ENCODE peak calls at places on chromosome 15, in nine cellular contexts. One of them, this sample, is unnamed. For H3K4me1, the result is how much of the 10 kb centered on the place peaks cover.

GRCh38 chr15:31435891-31436628 is 109.4 kb downstream of the KLF13 start:
- DNase-seq in A549: no peak
- DNase-seq in CD4-positive, CD25-positive, alpha-beta regulatory T cell: no peak
- DNase-seq in OCI-LY7: peak
- DNase-seq in fibroblast of lung: no peak
- DNase-seq in heart left ventricle: peak
- DNase-seq in CD8-positive, alpha-beta T cell: peak
- DNase-seq in right cardiac atrium: no peak
- DNase-seq in esophagus muscularis mucosa: no peak
- DNase-seq in this sample: peak

GRCh38 chr15:88342666-88343065 is 86.1 kb upstream of the NTRK3 start:
- DNase-seq in A549: no peak
- DNase-seq in CD4-positive, CD25-positive, alpha-beta regulatory T cell: no peak
- DNase-seq in OCI-LY7: no peak
- DNase-seq in fibroblast of lung: peak
- DNase-seq in heart left ventricle: no peak
- DNase-seq in CD8-positive, alpha-beta T cell: no peak
- DNase-seq in right cardiac atrium: no peak
- DNase-seq in esophagus muscularis mucosa: no peak
- DNase-seq in this sample: no peak

GRCh38 chr15:31408724-31409123 is 82.1 kb downstream of the KLF13 start:
- DNase-seq in A549: no peak
- DNase-seq in CD4-positive, CD25-positive, alpha-beta regulatory T cell: no peak
- DNase-seq in OCI-LY7: no peak
- DNase-seq in fibroblast of lung: no peak
- DNase-seq in heart left ventricle: no peak
- DNase-seq in CD8-positive, alpha-beta T cell: no peak
- DNase-seq in right cardiac atrium: no peak
- DNase-seq in esophagus muscularis mucosa: no peak
- DNase-seq in this sample: no peak

GRCh38 chr15:57496594-57496945 is 95.1 kb upstream of the MYZAP start:
- DNase-seq in A549: no peak
- DNase-seq in CD4-positive, CD25-positive, alpha-beta regulatory T cell: no peak
- DNase-seq in OCI-LY7: no peak
- DNase-seq in fibroblast of lung: no peak
- DNase-seq in heart left ventricle: no peak
- DNase-seq in CD8-positive, alpha-beta T cell: no peak
- DNase-seq in right cardiac atrium: no peak
- DNase-seq in esophagus muscularis mucosa: no peak
- DNase-seq in this sample: no peak

GRCh38 chr15:34264070-34264469 is 39.3 kb downstream of the EMC4 start:
- DNase-seq in A549: no peak
- DNase-seq in CD4-positive, CD25-positive, alpha-beta regulatory T cell: no peak
- DNase-seq in OCI-LY7: no peak
- DNase-seq in fibroblast of lung: no peak
- DNase-seq in heart left ventricle: no peak
- DNase-seq in CD8-positive, alpha-beta T cell: no peak
- DNase-seq in right cardiac atrium: no peak
- DNase-seq in esophagus muscularis mucosa: no peak
- DNase-seq in this sample: no peak

GRCh38 chr15:95429345-95429744 is 901.2 kb upstream of the NR2F2 start:
- DNase-seq in A549: no peak
- DNase-seq in CD4-positive, CD25-positive, alpha-beta regulatory T cell: no peak
- DNase-seq in OCI-LY7: no peak
- DNase-seq in fibroblast of lung: no peak
- DNase-seq in heart left ventricle: no peak
- DNase-seq in CD8-positive, alpha-beta T cell: no peak
- DNase-seq in right cardiac atrium: no peak
- DNase-seq in esophagus muscularis mucosa: no peak
- DNase-seq in this sample: no peak

GRCh38 chr15:58118272-58118671 is 19.9 kb upstream of the AQP9 start:
- DNase-seq in A549: no peak
- DNase-seq in CD4-positive, CD25-positive, alpha-beta regulatory T cell: no peak
- DNase-seq in OCI-LY7: no peak
- DNase-seq in fibroblast of lung: no peak
- DNase-seq in heart left ventricle: no peak
- DNase-seq in CD8-positive, alpha-beta T cell: no peak
- DNase-seq in right cardiac atrium: no peak
- DNase-seq in esophagus muscularis mucosa: no peak
- DNase-seq in this sample: no peak

GRCh38 chr15:68401496-68402431 is 30.2 kb downstream of the ITGA11 start:
- DNase-seq in A549: no peak
- DNase-seq in CD4-positive, CD25-positive, alpha-beta regulatory T cell: no peak
- DNase-seq in OCI-LY7: no peak
- DNase-seq in fibroblast of lung: no peak
- DNase-seq in heart left ventricle: no peak
- DNase-seq in CD8-positive, alpha-beta T cell: no peak
- DNase-seq in right cardiac atrium: no peak
- DNase-seq in esophagus muscularis mucosa: peak
- DNase-seq in this sample: no peak

GRCh38 chr15:62983956-62984355 is 58.6 kb upstream of the TPM1 start:
- DNase-seq in A549: no peak
- DNase-seq in CD4-positive, CD25-positive, alpha-beta regulatory T cell: no peak
- DNase-seq in OCI-LY7: no peak
- DNase-seq in fibroblast of lung: no peak
- DNase-seq in heart left ventricle: no peak
- DNase-seq in CD8-positive, alpha-beta T cell: no peak
- DNase-seq in right cardiac atrium: no peak
- DNase-seq in esophagus muscularis mucosa: no peak
- DNase-seq in this sample: no peak

GRCh38 chr15:30770759-30771158 is 133.0 kb upstream of the FAN1 start:
- DNase-seq in A549: no peak
- DNase-seq in CD4-positive, CD25-positive, alpha-beta regulatory T cell: no peak
- DNase-seq in OCI-LY7: no peak
- DNase-seq in fibroblast of lung: no peak
- DNase-seq in heart left ventricle: no peak
- DNase-seq in CD8-positive, alpha-beta T cell: no peak
- DNase-seq in right cardiac atrium: no peak
- DNase-seq in esophagus muscularis mucosa: no peak
- DNase-seq in this sample: no peak

DNA sequence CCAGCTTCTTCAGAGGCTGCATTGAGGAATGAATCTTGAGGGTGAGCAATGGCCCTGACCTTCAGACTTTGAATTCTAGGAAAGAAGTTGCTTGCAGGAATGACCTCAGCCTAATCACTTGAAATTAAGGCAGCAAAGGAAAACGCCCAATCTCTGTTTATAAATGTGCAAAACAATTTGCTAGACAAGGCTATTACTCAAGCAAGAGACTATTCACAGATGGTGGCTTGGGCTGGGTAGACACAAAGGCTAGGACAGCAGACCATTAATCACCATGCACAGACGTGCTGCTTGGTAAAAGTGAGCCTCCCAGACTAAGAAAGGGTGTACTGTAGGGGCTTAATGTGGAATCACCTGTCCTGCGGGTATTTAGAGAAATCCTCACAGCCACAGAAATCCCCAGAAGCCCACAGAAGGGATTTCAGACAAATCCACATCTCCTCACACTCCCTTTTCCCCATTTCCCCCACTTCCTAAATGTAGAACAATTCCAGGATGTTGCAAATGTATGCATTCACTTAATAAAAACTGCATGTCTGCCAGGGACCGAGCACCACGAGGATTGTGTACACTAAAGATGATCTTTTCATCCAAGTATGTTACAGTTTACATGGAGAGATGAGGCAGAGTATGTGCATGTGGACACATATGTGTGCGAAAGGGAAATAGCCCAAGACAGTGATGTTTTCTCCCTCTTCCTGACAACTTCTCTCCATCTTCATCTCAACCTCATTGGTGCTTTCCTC is 259.5 kb downstream of the THSD4 start:
- DNase-seq in A549: no peak
- DNase-seq in CD4-positive, CD25-positive, alpha-beta regulatory T cell: no peak
- DNase-seq in OCI-LY7: no peak
- DNase-seq in fibroblast of lung: peak
- DNase-seq in heart left ventricle: no peak
- DNase-seq in CD8-positive, alpha-beta T cell: no peak
- DNase-seq in right cardiac atrium: no peak
- DNase-seq in esophagus muscularis mucosa: no peak
- DNase-seq in this sample: no peak
- H3K4me1 ChIP-seq in A549: under half
- H3K4me1 ChIP-seq in CD4-positive, CD25-positive, alpha-beta regulatory T cell: under half
- H3K4me1 ChIP-seq in OCI-LY7: under half
- H3K4me1 ChIP-seq in fibroblast of lung: under half
- H3K4me1 ChIP-seq in heart left ventricle: under half
- H3K4me1 ChIP-seq in CD8-positive, alpha-beta T cell: under half
- H3K4me1 ChIP-seq in right cardiac atrium: under half
- H3K4me1 ChIP-seq in esophagus muscularis mucosa: under half
- H3K4me1 ChIP-seq in this sample: under half

DNA sequence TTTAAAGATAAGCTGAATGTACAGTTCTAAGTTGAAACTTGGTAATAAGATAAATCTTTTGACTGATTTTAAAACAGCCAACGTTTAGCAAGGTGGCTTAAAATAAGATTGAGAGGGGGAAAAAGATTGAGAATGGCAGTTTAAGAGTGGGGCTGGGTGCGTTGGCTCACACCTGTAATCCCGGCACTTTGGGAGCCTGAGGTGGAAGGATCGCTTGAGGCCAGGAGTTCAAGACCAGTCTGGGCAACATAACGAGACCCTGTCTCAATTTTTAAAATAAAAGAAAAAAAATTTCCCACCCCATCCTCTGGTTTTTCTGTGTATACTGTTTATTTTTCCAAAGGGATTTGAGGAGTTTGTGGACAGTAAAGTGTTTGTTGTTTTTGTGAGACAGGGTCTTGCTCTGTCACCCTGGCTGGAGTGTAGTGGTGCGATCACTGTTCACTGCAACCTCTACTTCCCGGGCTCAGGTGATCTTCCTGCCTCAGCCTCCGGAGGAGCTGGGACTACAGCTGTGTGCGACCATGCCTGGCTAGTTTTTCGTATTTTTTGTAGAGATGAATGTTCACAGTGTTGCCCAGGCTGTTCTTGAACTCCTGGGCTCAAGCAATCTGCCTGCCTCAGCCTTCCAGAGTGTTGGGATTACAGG is 3.0 kb downstream of the MAPK6 start:
- DNase-seq in A549: no peak
- DNase-seq in CD4-positive, CD25-positive, alpha-beta regulatory T cell: no peak
- DNase-seq in OCI-LY7: peak
- DNase-seq in fibroblast of lung: no peak
- DNase-seq in heart left ventricle: no peak
- DNase-seq in CD8-positive, alpha-beta T cell: no peak
- DNase-seq in right cardiac atrium: no peak
- DNase-seq in esophagus muscularis mucosa: no peak
- DNase-seq in this sample: no peak
- H3K27ac ChIP-seq in A549: peak
- H3K27ac ChIP-seq in CD4-positive, CD25-positive, alpha-beta regulatory T cell: peak
- H3K27ac ChIP-seq in OCI-LY7: peak
- H3K27ac ChIP-seq in fibroblast of lung: peak
- H3K27ac ChIP-seq in heart left ventricle: peak
- H3K27ac ChIP-seq in CD8-positive, alpha-beta T cell: no peak
- H3K27ac ChIP-seq in right cardiac atrium: peak
- H3K27ac ChIP-seq in esophagus muscularis mucosa: peak
- H3K27ac ChIP-seq in this sample: peak

DNA sequence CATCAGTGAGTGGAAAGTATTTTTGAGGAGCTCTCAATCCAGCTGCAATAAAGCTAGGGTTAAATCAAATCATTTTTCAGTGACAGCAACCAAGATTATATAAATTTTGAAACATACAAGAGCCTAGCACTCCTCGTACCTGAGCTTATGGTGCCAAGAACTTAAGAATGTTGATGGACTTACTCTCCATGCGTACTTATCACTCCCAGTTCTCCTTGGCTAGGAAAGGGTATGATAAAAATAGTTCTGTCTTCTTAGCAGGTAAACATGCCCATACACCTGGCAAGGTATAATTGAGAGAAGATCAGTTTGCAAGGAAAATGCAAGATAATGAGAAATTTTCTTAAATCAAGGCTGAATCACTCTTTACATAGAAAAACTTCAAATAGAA is 64.5 kb upstream of the SEMA6D start:
- DNase-seq in A549: no peak
- DNase-seq in CD4-positive, CD25-positive, alpha-beta regulatory T cell: no peak
- DNase-seq in OCI-LY7: no peak
- DNase-seq in fibroblast of lung: no peak
- DNase-seq in heart left ventricle: no peak
- DNase-seq in CD8-positive, alpha-beta T cell: no peak
- DNase-seq in right cardiac atrium: no peak
- DNase-seq in esophagus muscularis mucosa: no peak
- DNase-seq in this sample: no peak
- H3K4me1 ChIP-seq in A549: under half
- H3K4me1 ChIP-seq in CD4-positive, CD25-positive, alpha-beta regulatory T cell: under half
- H3K4me1 ChIP-seq in OCI-LY7: under half
- H3K4me1 ChIP-seq in fibroblast of lung: under half
- H3K4me1 ChIP-seq in heart left ventricle: under half
- H3K4me1 ChIP-seq in CD8-positive, alpha-beta T cell: under half
- H3K4me1 ChIP-seq in right cardiac atrium: under half
- H3K4me1 ChIP-seq in esophagus muscularis mucosa: under half
- H3K4me1 ChIP-seq in this sample: under half

GRCh38 chr15:67146214-67146613 is 80.8 kb downstream of the SMAD3 start:
- DNase-seq in A549: no peak
- DNase-seq in CD4-positive, CD25-positive, alpha-beta regulatory T cell: no peak
- DNase-seq in OCI-LY7: no peak
- DNase-seq in fibroblast of lung: peak
- DNase-seq in heart left ventricle: peak
- DNase-seq in CD8-positive, alpha-beta T cell: no peak
- DNase-seq in right cardiac atrium: peak
- DNase-seq in esophagus muscularis mucosa: no peak
- DNase-seq in this sample: no peak

GRCh38 chr15:67145710-67146109 is 80.3 kb downstream of the SMAD3 start:
- DNase-seq in A549: no peak
- DNase-seq in CD4-positive, CD25-positive, alpha-beta regulatory T cell: no peak
- DNase-seq in OCI-LY7: no peak
- DNase-seq in fibroblast of lung: no peak
- DNase-seq in heart left ventricle: no peak
- DNase-seq in CD8-positive, alpha-beta T cell: no peak
- DNase-seq in right cardiac atrium: no peak
- DNase-seq in esophagus muscularis mucosa: no peak
- DNase-seq in this sample: no peak

GRCh38 chr15:67148196-67148701 is 82.8 kb downstream of the SMAD3 start:
- DNase-seq in A549: no peak
- DNase-seq in CD4-positive, CD25-positive, alpha-beta regulatory T cell: peak
- DNase-seq in OCI-LY7: peak
- DNase-seq in fibroblast of lung: peak
- DNase-seq in heart left ventricle: no peak
- DNase-seq in CD8-positive, alpha-beta T cell: no peak
- DNase-seq in right cardiac atrium: no peak
- DNase-seq in esophagus muscularis mucosa: no peak
- DNase-seq in this sample: no peak

GRCh38 chr15:67147410-67147949 is 82.1 kb downstream of the SMAD3 start:
- DNase-seq in A549: no peak
- DNase-seq in CD4-positive, CD25-positive, alpha-beta regulatory T cell: no peak
- DNase-seq in OCI-LY7: no peak
- DNase-seq in fibroblast of lung: no peak
- DNase-seq in heart left ventricle: no peak
- DNase-seq in CD8-positive, alpha-beta T cell: no peak
- DNase-seq in right cardiac atrium: no peak
- DNase-seq in esophagus muscularis mucosa: no peak
- DNase-seq in this sample: no peak

DNA sequence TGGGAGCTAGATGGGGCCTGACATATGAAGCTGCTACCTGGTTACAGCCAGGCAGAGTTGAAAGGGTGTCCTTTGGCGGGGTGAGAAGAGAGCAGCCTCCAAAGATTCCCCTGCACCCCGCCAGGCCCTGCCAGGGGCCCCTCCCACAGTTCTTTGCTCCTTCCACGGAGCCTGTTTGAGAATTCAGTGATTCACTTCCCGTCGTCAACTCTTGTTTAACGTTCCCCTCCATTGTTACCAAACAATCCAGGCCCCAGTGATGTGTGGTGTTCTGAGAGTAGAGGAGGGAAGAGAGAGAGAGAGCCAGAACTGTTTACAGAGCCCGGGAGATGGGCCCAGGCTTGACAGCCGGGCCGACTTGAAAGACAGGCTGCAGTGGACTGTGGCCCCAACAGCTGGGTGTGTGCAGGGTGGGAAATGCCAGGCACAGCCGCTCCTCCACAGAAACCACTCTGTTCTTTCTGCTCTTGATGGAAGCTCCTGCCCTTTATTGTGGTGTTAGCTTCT is 81.5 kb downstream of the SMAD3 start:
- DNase-seq in A549: peak
- DNase-seq in CD4-positive, CD25-positive, alpha-beta regulatory T cell: no peak
- DNase-seq in OCI-LY7: no peak
- DNase-seq in fibroblast of lung: peak
- DNase-seq in heart left ventricle: no peak
- DNase-seq in CD8-positive, alpha-beta T cell: no peak
- DNase-seq in right cardiac atrium: peak
- DNase-seq in esophagus muscularis mucosa: no peak
- DNase-seq in this sample: peak
- H3K27ac ChIP-seq in A549: peak
- H3K27ac ChIP-seq in CD4-positive, CD25-positive, alpha-beta regulatory T cell: peak
- H3K27ac ChIP-seq in OCI-LY7: no peak
- H3K27ac ChIP-seq in fibroblast of lung: peak
- H3K27ac ChIP-seq in heart left ventricle: peak
- H3K27ac ChIP-seq in CD8-positive, alpha-beta T cell: no peak
- H3K27ac ChIP-seq in right cardiac atrium: peak
- H3K27ac ChIP-seq in esophagus muscularis mucosa: peak
- H3K27ac ChIP-seq in this sample: peak